ENCODE peak calls at places on chromosomes 16 and 17, in six cellular contexts. L is osteocyte; E is CD4-positive, alpha-beta T cell; A is HFFc6; P is GM12865; H is choroid plexus epithelial cell. Q is an unnamed sample.

GRCh38 chr17:63439682-63440081 is 6.4 kb downstream of the CYB561 start:
- DNase-seq in H (peak; percentile 86), P (no peak), A (peak; percentile 29), L (no peak), E (no peak), Q (peak; percentile 66)

GRCh38 chr17:82228278-82228841 is 482 bp upstream of the SLC16A3 start:
- DNase-seq in L (no peak), H (no peak), E (no peak), A (no peak), P (peak; percentile 75), Q (no peak)

GRCh38 chr16:49664221-49665215 is 191.4 kb downstream of the ZNF423 start:
- DNase-seq in L (no peak), H (no peak), A (no peak), E (no peak), P (no peak), Q (peak; percentile 38)

GRCh38 chr16:89564476-89565255 is 4.2 kb downstream of the RPL13 start:
- DNase-seq in P (peak; percentile 52), L (no peak), H (no peak), A (no peak), E (no peak), Q (no peak)

GRCh38 chr16:65010136-65010535 is 111.7 kb downstream of the CDH11 start:
- DNase-seq in L (no peak), P (no peak), A (no peak), E (no peak), H (no peak), Q (no peak)

GRCh38 chr16:25751230-25751629 is 59.5 kb downstream of the HS3ST4 start:
- DNase-seq in H (no peak), A (no peak), L (no peak), P (no peak), E (no peak), Q (no peak)

GRCh38 chr17:29722411-29723198 is 99.9 kb upstream of the CORO6 start:
- DNase-seq in H (peak; percentile 99), P (peak; percentile 94), E (peak; percentile 15), L (no peak), A (no peak), Q (peak; percentile 92)

GRCh38 chr17:54980372-54980771 is 11.8 kb downstream of the STXBP4 start:
- DNase-seq in L (no peak), H (no peak), P (no peak), A (no peak), E (no peak), Q (no peak)

GRCh38 chr16:11875721-11876120 is 24.4 kb upstream of the RSL1D1 start:
- DNase-seq in H (no peak), P (no peak), L (no peak), E (no peak), A (no peak), Q (no peak)

GRCh38 chr17:74117999-74118421 is 85.5 kb upstream of the RPL38 start:
- DNase-seq in L (no peak), A (no peak), E (no peak), H (no peak), P (no peak), Q (no peak)

GRCh38 chr16:74743668-74744299 is 30.8 kb downstream of the FA2H start:
- DNase-seq in P (no peak), E (no peak), L (no peak), H (peak; percentile 51), A (peak; percentile 47), Q (peak; percentile 68)

GRCh38 chr17:16007439-16007838 is 7.8 kb downstream of the TTC19 start:
- DNase-seq in E (no peak), A (no peak), P (no peak), H (no peak), L (no peak), Q (no peak)

GRCh38 chr17:78884148-78884870 is 18.7 kb downstream of the CEP295NL start:
- DNase-seq in H (no peak), P (no peak), A (no peak), E (no peak), L (no peak), Q (no peak)

GRCh38 chr17:42171831-42172230 is 9.1 kb downstream of the KCNH4 start:
- DNase-seq in A (no peak), H (no peak), E (no peak), L (no peak), P (no peak), Q (no peak)

GRCh38 chr17:64984181-64984580 is 64.9 kb upstream of the LRRC37A3 start:
- DNase-seq in E (no peak), A (no peak), L (no peak), H (no peak), P (no peak), Q (no peak)

GRCh38 chr16:89505204-89506112 is 2.7 kb upstream of the SPG7 start:
- DNase-seq in E (peak; percentile 83), A (peak; percentile 83), H (peak; percentile 92), L (no peak), P (peak; percentile 94), Q (peak; percentile 89)

GRCh38 chr16:72311426-72311825 is 139.5 kb upstream of the PMFBP1 start:
- DNase-seq in E (no peak), L (no peak), P (no peak), H (peak; percentile 30), A (peak; percentile 27), Q (peak; percentile 62)

GRCh38 chr17:33832295-33832694 is 422.8 kb upstream of the CCL2 start:
- DNase-seq in P (no peak), E (no peak), L (no peak), H (no peak), A (no peak), Q (no peak)

GRCh38 chr17:59423137-59423703 is 91.8 kb downstream of the YPEL2 start:
- DNase-seq in H (peak; percentile 78), P (no peak), E (no peak), L (no peak), A (peak; percentile 64), Q (peak; percentile 96)

GRCh38 chr17:82342361-82343079 is 9.0 kb upstream of the SECTM1 start:
- DNase-seq in E (no peak), H (no peak), A (no peak), L (no peak), P (no peak), Q (no peak)

GRCh38 chr16:22267764-22268163 is 29.4 kb upstream of the POLR3E start:
- DNase-seq in L (no peak), H (no peak), E (no peak), A (no peak), P (no peak), Q (no peak)

GRCh38 chr16:69924777-69925191 is 26.4 kb upstream of the CLEC18A start:
- DNase-seq in A (no peak), L (no peak), H (peak; percentile 85), E (no peak), P (no peak), Q (peak; percentile 93)

GRCh38 chr17:57195790-57196460 is 60.4 kb upstream of the MSI2 start:
- DNase-seq in E (no peak), H (peak; percentile 39), L (peak; percentile 62), P (peak; percentile 13), A (no peak), Q (no peak)

GRCh38 chr16:22346463-22346862 is 28.0 kb downstream of the CDR2 start:
- DNase-seq in P (no peak), A (no peak), H (no peak), L (no peak), E (no peak), Q (no peak)

GRCh38 chr17:3801043-3801746 is at the start of gene ITGAE:
- DNase-seq in P (no peak), L (no peak), H (no peak), E (no peak), A (no peak), Q (no peak)

GRCh38 chr16:84687715-84688114 is 12.1 kb upstream of the USP10 start:
- DNase-seq in H (peak; percentile 96), P (peak; percentile 91), A (peak; percentile 95), E (no peak), L (no peak), Q (peak; percentile 72)

GRCh38 chr16:88585269-88585668 is 15.1 kb downstream of the ZC3H18 start:
- DNase-seq in E (no peak), P (no peak), H (no peak), L (no peak), A (no peak), Q (no peak)

GRCh38 chr16:85611205-85611454 is 2.0 kb upstream of the GSE1 start:
- DNase-seq in E (no peak), A (no peak), H (no peak), P (no peak), L (no peak), Q (no peak)

GRCh38 chr17:49352587-49353154 is 9.4 kb downstream of the ZNF652 start:
- DNase-seq in H (no peak), E (no peak), A (no peak), L (no peak), P (no peak), Q (no peak)

GRCh38 chr17:82105882-82106696 is 8.1 kb upstream of the FASN start:
- DNase-seq in A (peak; percentile 55), H (peak; percentile 53), E (peak; percentile 34), P (peak; percentile 91), L (no peak), Q (no peak)

GRCh38 chr16:46673320-46674013 is 15.5 kb downstream of the VPS35 start:
- DNase-seq in A (peak; percentile 53), P (peak; percentile 77), H (peak; percentile 86), L (no peak), E (peak; percentile 19), Q (peak; percentile 71)

GRCh38 chr17:48357727-48358126 is 72.3 kb downstream of the SKAP1 start:
- DNase-seq in E (no peak), H (no peak), P (no peak), A (no peak), L (no peak), Q (no peak)

GRCh38 chr17:55264640-55265298 is at the start of gene HLF:
- DNase-seq in L (no peak), E (peak; percentile 53), A (no peak), P (peak; percentile 85), H (peak; percentile 64), Q (peak; percentile 55)

GRCh38 chr16:53546988-53547391 is 44.0 kb upstream of the AKTIP start:
- DNase-seq in P (peak; percentile 29), E (no peak), H (peak; percentile 72), A (no peak), L (no peak), Q (no peak)
- TF ChIP-seq CTCF in P (peak; percentile 61), E (no peak), H (peak; percentile 46), A (peak; percentile 44), L (no peak), Q (no peak)

GRCh38 chr16:3305109-3306068 is at the start of the genes TIGD7 and ZNF75A:
- DNase-seq in A (peak; percentile 82), L (peak; percentile 93), P (peak; percentile 95), E (peak; percentile 67), H (peak; percentile 93), Q (peak; percentile 86)
- TF ChIP-seq CTCF in A (no peak), L (no peak), P (no peak), E (no peak), H (no peak), Q (no peak)

GRCh38 chr16:14490281-14490680 is 139.8 kb downstream of the PARN start:
- DNase-seq in P (no peak), A (no peak), L (no peak), E (no peak), H (no peak), Q (no peak)
- TF ChIP-seq CTCF in P (no peak), A (no peak), L (no peak), E (no peak), H (no peak), Q (no peak)

GRCh38 chr17:2400877-2401425 is at the start of gene MNT:
- DNase-seq in P (peak; percentile 98), A (peak; percentile 90), L (peak; percentile 98), E (peak; percentile 89), H (peak; percentile 98), Q (no peak)
- TF ChIP-seq CTCF in P (no peak), A (no peak), L (no peak), E (no peak), H (no peak), Q (peak; percentile 1)